ENCODE peak calls at places on chromosomes 3 and 15, in four cellular contexts. Y, T, A and S are unnamed samples.

GRCh38 chr3:138459619-138460535 is 25.5 kb downstream of the ESYT3 start:
- DNase-seq in Y (no peak), T (no peak), A (no peak), S (no peak)

GRCh38 chr3:13556214-13556613 is 7.3 kb downstream of the FBLN2 start:
- DNase-seq in Y (no peak), T (no peak), A (no peak), S (no peak)

GRCh38 chr3:11495948-11496557 is 147.7 kb downstream of the VGLL4 start:
- DNase-seq in Y (no peak), T (no peak), A (no peak), S (no peak)

GRCh38 chr3:31725976-31726375 is 193.3 kb downstream of the STT3B start:
- DNase-seq in Y (no peak), T (no peak), A (no peak), S (no peak)

GRCh38 chr15:74790080-74790916 is 8.4 kb downstream of the CSK start:
- DNase-seq in Y (no peak), T (peak), A (peak), S (peak)

GRCh38 chr15:31842532-31843195 is 187.7 kb upstream of the CHRNA7 start:
- DNase-seq in Y (no peak), T (no peak), A (no peak), S (no peak)

GRCh38 chr15:38401101-38401500 is 52.8 kb upstream of the FAM98B start:
- DNase-seq in Y (no peak), T (peak), A (no peak), S (no peak)

GRCh38 chr15:40796508-40796907 is 10.4 kb upstream of the ZFYVE19 start:
- DNase-seq in Y (no peak), T (no peak), A (no peak), S (no peak)

GRCh38 chr3:111069974-111070751 is 1.5 kb upstream of the NECTIN3 start:
- DNase-seq in Y (no peak), T (peak), A (no peak), S (no peak)

GRCh38 chr3:178684881-178685590 is 148.8 kb downstream of the KCNMB2 start:
- DNase-seq in Y (no peak), T (no peak), A (no peak), S (peak)

GRCh38 chr3:183844606-183845005 is 19.2 kb upstream of the MAP6D1 start:
- DNase-seq in Y (peak), T (peak), A (no peak), S (peak)

GRCh38 chr3:113552851-113553250 is 20.5 kb downstream of the SIDT1 start:
- DNase-seq in Y (no peak), T (no peak), A (no peak), S (peak)

GRCh38 chr3:100766069-100766468 is 56.8 kb downstream of the TFG start:
- DNase-seq in Y (no peak), T (no peak), A (no peak), S (peak)

GRCh38 chr3:9349321-9350117 is 13.3 kb upstream of the THUMPD3 start:
- DNase-seq in Y (peak), T (peak), A (no peak), S (peak)

GRCh38 chr15:85849946-85850345 is 55.2 kb upstream of the KLHL25 start:
- DNase-seq in Y (no peak), T (no peak), A (no peak), S (no peak)

GRCh38 chr3:136957751-136958288 is at the start of gene IL20RB:
- DNase-seq in Y (peak), T (peak), A (no peak), S (peak)

GRCh38 chr3:37864904-37865303 is 3.2 kb downstream of the CTDSPL start:
- DNase-seq in Y (no peak), T (no peak), A (no peak), S (no peak)

GRCh38 chr3:59607628-59608027 is 557.8 kb upstream of the CFAP20DC start:
- DNase-seq in Y (no peak), T (no peak), A (no peak), S (peak)

GRCh38 chr3:356947-357346 is 160.4 kb downstream of the CHL1 start:
- DNase-seq in Y (no peak), T (no peak), A (no peak), S (no peak)

GRCh38 chr15:70613259-70613658 is 150.1 kb downstream of the UACA start:
- DNase-seq in Y (no peak), T (no peak), A (no peak), S (no peak)

GRCh38 chr3:12178091-12178820 is 19.5 kb upstream of the TIMP4 start:
- DNase-seq in Y (no peak), T (peak), A (no peak), S (peak)

GRCh38 chr3:157160652-157161480 is 919 bp upstream of the CCNL1 start:
- DNase-seq in Y (peak), T (peak), A (no peak), S (peak)

GRCh38 chr3:170355738-170356595 is 1.5 kb upstream of the SKIL start:
- DNase-seq in Y (no peak), T (peak), A (peak), S (no peak)

GRCh38 chr15:39124925-39125625 is 455.8 kb upstream of the THBS1 start:
- DNase-seq in Y (no peak), T (peak), A (no peak), S (no peak)

GRCh38 chr15:61700803-61701202 is 359.4 kb downstream of the VPS13C start:
- DNase-seq in Y (no peak), T (no peak), A (no peak), S (no peak)

GRCh38 chr15:40388941-40389823 is 6.7 kb downstream of the KNSTRN start:
- DNase-seq in Y (no peak), T (no peak), A (no peak), S (peak)

GRCh38 chr3:197183582-197183981 is 114.8 kb downstream of the DLG1 start:
- DNase-seq in Y (no peak), T (no peak), A (no peak), S (no peak)

GRCh38 chr3:73808862-73809509 is 184.2 kb upstream of the PDZRN3 start:
- DNase-seq in Y (no peak), T (no peak), A (no peak), S (peak)

GRCh38 chr3:89098964-89099585 is 8.3 kb upstream of the EPHA3 start:
- DNase-seq in Y (no peak), T (peak), A (peak), S (peak)

GRCh38 chr3:33652736-33653135 is 65.3 kb downstream of the CLASP2 start:
- DNase-seq in Y (no peak), T (no peak), A (no peak), S (no peak)

GRCh38 chr3:14331273-14331672 is 71.1 kb upstream of the SLC6A6 start:
- DNase-seq in Y (no peak), T (no peak), A (no peak), S (no peak)